ENCODE peak calls at places on chromosomes 13 and 19, in eight cellular contexts. N is body of pancreas, T is upper lobe of left lung, J is adrenal gland, C is gastrocnemius medialis, E is ovary, R is uterus, Z is transverse colon. B is an unnamed sample. For H3K27me3, the result is how much of the 10 kb centered on the place peaks cover.

GRCh38 chr13:29539866-29540265 is 55.6 kb downstream of the SLC7A1 start:
- DNase-seq in N (no peak), T (no peak), J (no peak), C (no peak), E (no peak), R (no peak), Z (no peak), B (no peak)

GRCh38 chr13:24834902-24835510 is 71.0 kb downstream of the RNF17 start:
- DNase-seq in N (no peak), T (no peak), J (no peak), C (no peak), E (no peak), R (no peak), Z (peak), B (no peak)

GRCh38 chr19:45960595-45961235 is 12.9 kb downstream of the NOVA2 start:
- DNase-seq in N (peak), T (no peak), J (no peak), C (no peak), E (no peak), R (no peak), Z (no peak), B (no peak)

GRCh38 chr19:55373318-55373992 is 3.2 kb upstream of the TMEM190 start:
- DNase-seq in N (no peak), T (no peak), J (no peak), C (no peak), E (no peak), R (no peak), Z (no peak), B (no peak)

GRCh38 chr19:13938361-13939027 is at the start of gene PODNL1:
- DNase-seq in N (no peak), T (no peak), J (no peak), C (no peak), E (no peak), R (no peak), Z (no peak), B (no peak)

GRCh38 chr19:10848208-10848843 is at the start of gene C19orf38:
- DNase-seq in N (no peak), T (peak), J (no peak), C (no peak), E (peak), R (no peak), Z (no peak), B (no peak)

GRCh38 chr13:98664047-98664446 is 87.1 kb upstream of the STK24 start:
- DNase-seq in N (no peak), T (no peak), J (peak), C (no peak), E (no peak), R (no peak), Z (no peak), B (peak)

GRCh38 chr13:31012285-31013024 is 80.0 kb downstream of the TEX26 start:
- DNase-seq in N (no peak), T (no peak), J (no peak), C (no peak), E (no peak), R (no peak), Z (no peak), B (no peak)

GRCh38 chr13:105817498-105817897 is 718.0 kb downstream of the EFNB2 start:
- DNase-seq in N (no peak), T (no peak), J (no peak), C (no peak), E (no peak), R (no peak), Z (no peak), B (no peak)

GRCh38 chr19:7098096-7098495 is 28.6 kb downstream of the ZNF557 start:
- DNase-seq in N (no peak), T (no peak), J (no peak), C (no peak), E (no peak), R (no peak), Z (no peak), B (no peak)

GRCh38 chr19:35716735-35716984 is 1.1 kb upstream of the KMT2B start:
- DNase-seq in N (no peak), T (no peak), J (no peak), C (no peak), E (no peak), R (no peak), Z (no peak), B (no peak)

GRCh38 chr19:29945017-29945416 is 3.0 kb downstream of the URI1 start:
- DNase-seq in N (no peak), T (no peak), J (no peak), C (no peak), E (no peak), R (no peak), Z (no peak), B (no peak)

GRCh38 chr13:39417643-39418042 is 185.3 kb downstream of the LHFPL6 start:
- DNase-seq in N (no peak), T (no peak), J (no peak), C (no peak), E (no peak), R (no peak), Z (no peak), B (no peak)

GRCh38 chr13:44710576-44710975 is 134.4 kb upstream of the TSC22D1 start:
- DNase-seq in N (no peak), T (no peak), J (no peak), C (no peak), E (no peak), R (no peak), Z (no peak), B (no peak)

GRCh38 chr13:99429670-99430069 is 71.6 kb upstream of the TM9SF2 start:
- DNase-seq in N (no peak), T (no peak), J (no peak), C (no peak), E (no peak), R (no peak), Z (no peak), B (no peak)

GRCh38 chr19:45075215-45076028 is 856 bp downstream of the ZNF296 start:
- DNase-seq in N (peak), T (peak), J (peak), C (peak), E (no peak), R (no peak), Z (peak), B (peak)

GRCh38 chr13:59774511-59774911 is 389.2 kb downstream of the DIAPH3 start:
- DNase-seq in N (no peak), T (no peak), J (no peak), C (no peak), E (no peak), R (no peak), Z (no peak), B (no peak)

GRCh38 chr19:39518458-39518857 is 3.5 kb downstream of the SELENOV start:
- DNase-seq in N (no peak), T (no peak), J (no peak), C (no peak), E (no peak), R (no peak), Z (no peak), B (peak)

GRCh38 chr13:108227651-108228272 is 9.6 kb downstream of the ABHD13 start:
- DNase-seq in N (peak), T (no peak), J (peak), C (no peak), E (no peak), R (no peak), Z (no peak), B (no peak)

GRCh38 chr13:76289558-76289957 is 596.6 kb downstream of the KCTD12 start:
- DNase-seq in N (no peak), T (no peak), J (no peak), C (no peak), E (no peak), R (no peak), Z (no peak), B (no peak)

GRCh38 chr13:97880298-97880675 is 73.2 kb upstream of the IPO5 start:
- DNase-seq in N (no peak), T (no peak), J (no peak), C (no peak), E (no peak), R (no peak), Z (no peak), B (no peak)

GRCh38 chr13:99417151-99417820 is 84.0 kb upstream of the TM9SF2 start:
- DNase-seq in N (no peak), T (peak), J (no peak), C (no peak), E (no peak), R (no peak), Z (no peak), B (peak)

GRCh38 chr13:42420304-42420703 is 148.4 kb downstream of the AKAP11 start:
- DNase-seq in N (no peak), T (no peak), J (no peak), C (no peak), E (no peak), R (no peak), Z (no peak), B (no peak)

GRCh38 chr13:23081246-23081645 is 99.5 kb upstream of the SGCG start:
- DNase-seq in N (no peak), T (no peak), J (no peak), C (no peak), E (no peak), R (no peak), Z (no peak), B (no peak)

GRCh38 chr19:38989066-38989605 is 13.6 kb upstream of the FBXO17 start:
- DNase-seq in N (peak), T (no peak), J (no peak), C (no peak), E (no peak), R (no peak), Z (no peak), B (no peak)

GRCh38 chr13:113669871-113670341 is 2.9 kb downstream of the GRK1 start:
- DNase-seq in N (no peak), T (peak), J (no peak), C (no peak), E (no peak), R (peak), Z (peak), B (peak)

GRCh38 chr13:28717170-28717569 is 1.6 kb downstream of the SLC46A3 start:
- DNase-seq in N (no peak), T (no peak), J (no peak), C (no peak), E (no peak), R (no peak), Z (no peak), B (no peak)

GRCh38 chr13:51999525-51999924 is 11.7 kb downstream of the ATP7B start:
- DNase-seq in N (peak), T (peak), J (no peak), C (peak), E (no peak), R (no peak), Z (no peak), B (peak)

GRCh38 chr13:73967397-73968165 is 166.6 kb downstream of the KLF12 start:
- DNase-seq in N (no peak), T (no peak), J (no peak), C (no peak), E (no peak), R (no peak), Z (no peak), B (no peak)

GRCh38 chr19:16571283-16571682 is 932 bp downstream of the SLC35E1 start:
- DNase-seq in N (peak), T (peak), J (no peak), C (no peak), E (no peak), R (no peak), Z (no peak), B (no peak)

GRCh38 chr13:109494955-109495354 is 291.4 kb downstream of the IRS2 start:
- DNase-seq in N (no peak), T (no peak), J (peak), C (no peak), E (no peak), R (no peak), Z (no peak), B (no peak)

GRCh38 chr13:54859827-54860226 is 1831.2 kb downstream of the OLFM4 start:
- DNase-seq in N (no peak), T (no peak), J (no peak), C (no peak), E (no peak), R (no peak), Z (no peak), B (no peak)

GRCh38 chr13:41916173-41916954 is 44.5 kb downstream of the VWA8 start:
- DNase-seq in N (no peak), T (no peak), J (no peak), C (no peak), E (no peak), R (no peak), Z (no peak), B (no peak)

GRCh38 chr19:291561-292280 is 518 bp upstream of the PLPP2 start:
- DNase-seq in N (no peak), T (no peak), J (no peak), C (no peak), E (no peak), R (no peak), Z (peak), B (no peak)

GRCh38 chr19:3466630-3467029 is 13.7 kb downstream of the SMIM24 start:
- DNase-seq in N (no peak), T (no peak), J (no peak), C (no peak), E (no peak), R (peak), Z (no peak), B (no peak)

GRCh38 chr19:3463959-3464796 is 16.1 kb downstream of the SMIM24 start:
- DNase-seq in N (no peak), T (no peak), J (no peak), C (no peak), E (no peak), R (peak), Z (no peak), B (no peak)

GRCh38 chr19:3464797-3465235 is 15.5 kb downstream of the SMIM24 start:
- DNase-seq in N (no peak), T (no peak), J (peak), C (no peak), E (no peak), R (peak), Z (no peak), B (no peak)

GRCh38 chr19:3467437-3468198 is 12.7 kb downstream of the SMIM24 start:
- DNase-seq in N (no peak), T (no peak), J (no peak), C (no peak), E (no peak), R (peak), Z (no peak), B (peak)

GRCh38 chr19:3465552-3465951 is 14.8 kb downstream of the SMIM24 start:
- DNase-seq in N (no peak), T (no peak), J (no peak), C (no peak), E (no peak), R (peak), Z (no peak), B (no peak)
- TF ChIP-seq CTCF in N (no peak), T (no peak), J (no peak), C (no peak), E (peak), R (no peak), Z (no peak), B (no peak)

GRCh38 chr13:79273045-79273444 is 133.0 kb downstream of the RBM26 start:
- DNase-seq in N (no peak), T (no peak), J (no peak), C (no peak), E (no peak), R (no peak), Z (no peak), B (no peak)

GRCh38 chr13:79267560-79267959 is 138.5 kb downstream of the RBM26 start:
- DNase-seq in N (no peak), T (no peak), J (no peak), C (no peak), E (no peak), R (no peak), Z (no peak), B (no peak)

GRCh38 chr13:79270859-79271258 is 135.2 kb downstream of the RBM26 start:
- DNase-seq in N (no peak), T (no peak), J (no peak), C (no peak), E (no peak), R (no peak), Z (no peak), B (no peak)

GRCh38 chr13:79271616-79272015 is 134.4 kb downstream of the RBM26 start:
- DNase-seq in N (no peak), T (no peak), J (no peak), C (no peak), E (no peak), R (no peak), Z (no peak), B (no peak)
- TF ChIP-seq POLR2A in N (no peak), T (no peak), J (no peak), C (no peak), E (no peak), R (no peak), Z (no peak), B (no peak)

GRCh38 chr19:31015778-31016177 is 333.5 kb downstream of the TSHZ3 start:
- DNase-seq in N (no peak), T (no peak), J (no peak), C (no peak), E (no peak), R (no peak), Z (no peak), B (no peak)
- H3K27me3 ChIP-seq in N (under half), T (under half), J (under half), C (under half), E (under half), R (under half), Z (under half), B (under half)

GRCh38 chr13:50222569-50223332 is 207.5 kb downstream of the KCNRG start:
- DNase-seq in N (peak), T (peak), J (peak), C (peak), E (peak), R (peak), Z (peak), B (peak)
- TF ChIP-seq CTCF in N (no peak), T (no peak), J (no peak), C (no peak), E (no peak), R (no peak), Z (no peak), B (no peak)